ENCODE peak calls at places on chromosomes 6 and 20, in seven cellular contexts. I is IMR-90, Y is mesenchymal stem cell, X is neuronal stem cell, R is H9, M is trophoblast cell, B is H1. T is an unnamed sample.
A peak's percentile ranks its signal among the peaks of the same experiment; 100 is the strongest.

GRCh38 chr6:170073846-170074245 is 217.0 kb downstream of the DLL1 start:
- DNase-seq in Y (no peak), R (no peak), M (no peak), B (no peak), X (no peak), I (no peak), T (no peak)

GRCh38 chr6:161838306-161839035 is 564.6 kb upstream of the AGPAT4 start:
- DNase-seq in R (peak; percentile 79), Y (no peak), M (peak; percentile 10), X (no peak), B (peak; percentile 56), I (no peak), T (peak; percentile 82)

GRCh38 chr6:151284012-151284411 is 44.2 kb downstream of the AKAP12 start:
- DNase-seq in I (no peak), Y (no peak), B (no peak), M (peak; percentile 86), R (no peak), X (no peak), T (no peak)

GRCh38 chr6:88492824-88493223 is 326.7 kb upstream of the CNR1 start:
- DNase-seq in R (no peak), I (peak; percentile 28), X (no peak), M (peak; percentile 14), B (no peak), Y (peak; percentile 15), T (peak; percentile 50)

GRCh38 chr20:57957397-57958049 is 247.7 kb upstream of the PMEPA1 start:
- DNase-seq in X (no peak), B (no peak), I (no peak), M (no peak), R (no peak), Y (no peak), T (peak; percentile 33)

GRCh38 chr6:145547596-145548325 is 187.6 kb downstream of the EPM2A start:
- DNase-seq in R (no peak), M (peak; percentile 81), B (no peak), Y (no peak), X (no peak), I (no peak), T (no peak)

GRCh38 chr6:9039258-9039657 is 603.9 kb upstream of the SLC35B3 start:
- DNase-seq in Y (no peak), M (peak; percentile 15), B (no peak), X (no peak), I (no peak), R (no peak), T (peak; percentile 21)

GRCh38 chr6:56890683-56891429 is 64.1 kb upstream of the BEND6 start:
- DNase-seq in R (no peak), M (peak; percentile 34), X (no peak), Y (peak; percentile 89), I (peak; percentile 97), B (no peak), T (peak; percentile 48)

GRCh38 chr20:719068-719467 is 43.5 kb upstream of the SCRT2 start:
- DNase-seq in B (no peak), I (no peak), Y (no peak), R (no peak), X (no peak), M (no peak), T (no peak)

GRCh38 chr6:71349976-71350615 is 61.5 kb downstream of the OGFRL1 start:
- DNase-seq in B (no peak), I (peak; percentile 80), Y (no peak), M (no peak), R (no peak), X (no peak), T (no peak)

GRCh38 chr6:105879146-105879545 is 207.0 kb upstream of the PRDM1 start:
- DNase-seq in R (no peak), I (no peak), X (no peak), Y (no peak), M (no peak), B (no peak), T (no peak)

GRCh38 chr6:158059108-158059507 is 77.4 kb downstream of the SYNJ2 start:
- DNase-seq in Y (no peak), B (no peak), I (no peak), R (no peak), M (no peak), X (no peak), T (no peak)

GRCh38 chr6:28399370-28400121 is at the start of gene ZSCAN12:
- DNase-seq in Y (peak; percentile 90), X (peak; percentile 84), M (peak; percentile 78), B (peak; percentile 91), I (peak; percentile 89), R (peak; percentile 84), T (peak; percentile 94)

GRCh38 chr6:144284474-144284752 is 722 bp upstream of the UTRN start:
- DNase-seq in Y (no peak), R (no peak), M (no peak), I (no peak), B (no peak), X (no peak), T (no peak)

GRCh38 chr6:109853426-109853825 is 124.7 kb upstream of the GPR6 start:
- DNase-seq in I (no peak), B (no peak), X (no peak), R (no peak), Y (no peak), M (no peak), T (no peak)

GRCh38 chr6:30840922-30841643 is 43.2 kb upstream of the DDR1 start:
- DNase-seq in M (peak; percentile 97), X (no peak), B (no peak), Y (no peak), I (no peak), R (no peak), T (no peak)
- H3K23ac ChIP-seq in M (no peak overlapping the region), X (no peak overlapping the region), B (no peak overlapping the region), Y (no peak overlapping the region), I (no peak overlapping the region), R (no peak overlapping the region), T (no peak overlapping the region)

GRCh38 chr6:41373367-41373918 is 38.0 kb downstream of the NCR2 start:
- DNase-seq in M (no peak), B (peak; percentile 75), R (no peak), X (no peak), Y (no peak), I (no peak), T (peak; percentile 5)

GRCh38 chr6:41371461-41371991 is 36.1 kb downstream of the NCR2 start:
- DNase-seq in I (peak; percentile 42), R (peak; percentile 73), B (peak; percentile 77), M (no peak), X (peak; percentile 59), Y (peak; percentile 80), T (peak; percentile 89)

GRCh38 chr6:41371992-41372525 is 36.7 kb downstream of the NCR2 start:
- DNase-seq in X (no peak), I (no peak), Y (peak; percentile 52), R (peak; percentile 46), B (peak; percentile 54), M (no peak), T (peak; percentile 66)

GRCh38 chr6:41373919-41374617 is 38.7 kb downstream of the NCR2 start:
- DNase-seq in Y (peak; percentile 22), B (peak; percentile 84), X (peak; percentile 56), R (peak; percentile 78), I (no peak), M (no peak), T (peak; percentile 83)

DNA sequence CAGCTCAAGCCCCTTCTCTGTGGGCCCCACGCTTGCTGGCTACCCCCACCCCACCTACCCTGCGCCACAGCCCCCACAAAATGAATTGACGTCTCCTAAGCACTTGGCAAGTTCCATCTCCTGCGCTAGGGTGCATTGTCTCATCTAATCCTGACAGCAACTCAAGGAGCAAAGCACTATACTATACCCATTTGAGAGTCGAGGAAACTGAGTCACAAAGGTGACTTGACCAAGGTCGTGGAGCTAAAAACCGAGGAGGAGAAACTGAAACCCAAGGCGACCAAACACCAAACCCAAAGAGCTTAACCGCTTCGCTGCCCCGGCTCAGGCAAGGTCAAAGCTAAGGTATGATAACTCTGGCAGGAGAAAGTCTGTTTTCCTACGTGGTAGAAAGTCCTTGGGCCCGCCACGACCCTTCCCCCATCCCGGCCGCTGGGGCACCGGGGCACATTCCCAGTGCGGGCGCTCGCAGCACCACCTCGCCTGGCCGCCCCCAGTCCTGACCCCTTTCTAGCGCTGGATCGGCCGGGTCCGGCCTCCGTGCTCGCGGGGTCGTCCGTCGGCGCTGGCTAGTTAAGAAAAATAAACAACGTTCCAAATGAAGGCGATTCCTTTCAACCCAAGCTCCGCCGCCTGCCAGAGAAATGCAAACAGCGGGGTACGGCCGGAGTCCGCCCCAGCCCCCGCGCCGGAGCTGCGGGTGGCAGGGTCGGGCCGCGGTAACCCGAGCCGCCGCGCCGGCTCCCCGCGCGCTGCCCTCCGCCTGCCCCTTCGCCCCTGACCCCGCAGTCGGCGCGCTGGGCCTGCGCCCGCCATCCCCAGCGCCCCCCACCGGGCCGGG is 37.3 kb downstream of the NCR2 start:
- DNase-seq in I (no peak), R (peak; percentile 46), B (peak; percentile 76), Y (peak; percentile 8), X (no peak), M (no peak), T (peak; percentile 42)
- H3K23ac ChIP-seq in I (no peak overlapping the region), R (no peak overlapping the region), B (no peak overlapping the region), Y (no peak overlapping the region), X (no peak overlapping the region), M (no peak overlapping the region), T (no peak overlapping the region)

GRCh38 chr6:128361378-128361777 is 159.0 kb downstream of the PTPRK start:
- DNase-seq in Y (no peak), I (no peak), M (no peak), R (no peak), X (no peak), B (no peak), T (no peak)
- H3K23ac ChIP-seq in Y (no peak overlapping the region), I (no peak overlapping the region), M (no peak overlapping the region), R (no peak overlapping the region), X (no peak overlapping the region), B (no peak overlapping the region), T (no peak overlapping the region)

GRCh38 chr6:15739353-15739752 is 76.5 kb upstream of the DTNBP1 start:
- DNase-seq in R (no peak), B (no peak), Y (no peak), I (no peak), M (no peak), X (no peak), T (no peak)

GRCh38 chr6:15734118-15734897 is 71.5 kb upstream of the DTNBP1 start:
- DNase-seq in R (no peak), M (no peak), X (no peak), I (no peak), Y (no peak), B (no peak), T (no peak)

GRCh38 chr6:15741405-15741804 is 78.6 kb upstream of the DTNBP1 start:
- DNase-seq in I (no peak), M (no peak), Y (no peak), B (no peak), R (no peak), X (no peak), T (no peak)

GRCh38 chr6:15739867-15740266 is 77.0 kb upstream of the DTNBP1 start:
- DNase-seq in M (no peak), X (no peak), B (no peak), Y (no peak), I (no peak), R (no peak), T (no peak)

DNA sequence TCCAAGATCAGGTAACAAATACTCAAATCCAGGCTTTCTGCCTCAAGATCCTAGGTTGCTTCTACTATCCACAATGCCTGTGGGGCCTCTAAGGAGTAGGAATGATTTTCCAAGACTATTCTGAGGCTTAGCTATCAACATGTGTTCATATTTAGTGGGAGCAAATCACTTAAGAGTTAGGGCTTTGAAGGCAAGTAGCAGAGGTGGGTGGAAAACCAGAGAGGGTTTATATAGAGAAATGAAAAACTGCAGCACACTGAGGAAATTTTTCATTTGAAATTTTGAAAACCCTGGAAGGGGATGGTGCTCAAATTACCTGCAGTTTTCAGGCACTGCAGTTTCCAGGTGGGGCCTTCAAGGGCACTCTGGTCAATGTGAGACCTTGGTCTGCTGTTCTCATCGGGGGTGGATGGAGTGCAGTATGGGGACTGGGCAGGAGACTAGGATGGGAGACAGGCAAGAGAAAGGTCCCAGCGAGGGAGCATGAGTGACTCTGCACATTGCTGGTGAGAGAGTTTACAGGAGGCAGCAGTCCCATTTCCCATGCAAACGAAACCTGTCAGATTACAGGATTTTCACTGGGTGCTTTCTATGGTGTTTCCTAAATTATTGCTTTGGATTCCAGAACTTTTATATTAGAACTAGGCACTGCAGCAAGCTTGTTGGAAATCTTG is 73.3 kb upstream of the DTNBP1 start:
- DNase-seq in M (no peak), I (no peak), R (no peak), X (no peak), Y (no peak), B (no peak), T (peak; percentile 16)
- H3K23ac ChIP-seq in M (no peak overlapping the region), I (no peak overlapping the region), R (no peak overlapping the region), X (no peak overlapping the region), Y (no peak overlapping the region), B (no peak overlapping the region), T (no peak overlapping the region)